ENCODE peak calls at places on chromosomes 3 and 15, in six cellular contexts. A is K562, S is GM12878, O is HCT116, G is HepG2, Y is H1. U is an unnamed sample.

GRCh38 chr3:149442845-149443544 is 31.5 kb upstream of the TM4SF4 start:
- DNase-seq in A (no peak), S (peak), O (peak), G (no peak), Y (no peak), U (no peak)

GRCh38 chr15:93720607-93721006 is 510.8 kb upstream of the MCTP2 start:
- DNase-seq in A (no peak), S (no peak), O (no peak), G (no peak), Y (no peak), U (no peak)

GRCh38 chr3:174439621-174440349 is 419.3 kb upstream of the NAALADL2 start:
- DNase-seq in A (no peak), S (no peak), O (peak), G (peak), Y (no peak), U (no peak)

GRCh38 chr3:71432044-71432970 is 151.2 kb downstream of the FOXP1 start:
- DNase-seq in A (no peak), S (no peak), O (no peak), G (no peak), Y (no peak), U (no peak)

GRCh38 chr3:50534721-50535330 is 31.4 kb upstream of the CACNA2D2 start:
- DNase-seq in A (no peak), S (no peak), O (no peak), G (no peak), Y (no peak), U (no peak)

GRCh38 chr3:4387224-4388204 is 79.6 kb downstream of the SUMF1 start:
- DNase-seq in A (no peak), S (no peak), O (no peak), G (no peak), Y (no peak), U (no peak)

GRCh38 chr3:185724761-185725160 is 100.1 kb downstream of the IGF2BP2 start:
- DNase-seq in A (no peak), S (no peak), O (no peak), G (no peak), Y (no peak), U (no peak)

GRCh38 chr3:64220161-64220560 is 5.1 kb downstream of the PRICKLE2 start:
- DNase-seq in A (no peak), S (no peak), O (no peak), G (no peak), Y (no peak), U (no peak)

GRCh38 chr3:58025824-58026579 is 17.8 kb downstream of the FLNB start:
- DNase-seq in A (no peak), S (no peak), O (no peak), G (peak), Y (no peak), U (no peak)

GRCh38 chr3:468172-468571 is 271.6 kb downstream of the CHL1 start:
- DNase-seq in A (no peak), S (no peak), O (no peak), G (no peak), Y (no peak), U (no peak)

GRCh38 chr15:66805207-66805975 is 103.4 kb downstream of the SMAD6 start:
- DNase-seq in A (no peak), S (no peak), O (no peak), G (no peak), Y (no peak), U (no peak)

GRCh38 chr3:55489804-55490132 is 2.7 kb upstream of the WNT5A start:
- DNase-seq in A (no peak), S (no peak), O (no peak), G (no peak), Y (no peak), U (no peak)

GRCh38 chr3:113255100-113255853 is 43.9 kb downstream of the BOC start:
- DNase-seq in A (peak), S (no peak), O (no peak), G (no peak), Y (no peak), U (no peak)

GRCh38 chr15:93417156-93418077 is 328.4 kb upstream of the RGMA start:
- DNase-seq in A (no peak), S (no peak), O (no peak), G (no peak), Y (no peak), U (no peak)

GRCh38 chr3:29255854-29256696 is 24.8 kb upstream of the RBMS3 start:
- DNase-seq in A (no peak), S (no peak), O (no peak), G (no peak), Y (no peak), U (no peak)

GRCh38 chr3:130956281-130956680 is 62.4 kb downstream of the ATP2C1 start:
- DNase-seq in A (no peak), S (no peak), O (no peak), G (no peak), Y (no peak), U (no peak)

GRCh38 chr15:42338500-42338899 is 20.8 kb upstream of the CAPN3 start:
- DNase-seq in A (no peak), S (no peak), O (no peak), G (no peak), Y (no peak), U (no peak)

GRCh38 chr3:108863799-108864135 is 41.2 kb downstream of the TRAT1 start:
- DNase-seq in A (no peak), S (no peak), O (peak), G (no peak), Y (no peak), U (no peak)

GRCh38 chr15:75130597-75131268 is 70.9 kb upstream of the C15orf39 start:
- DNase-seq in A (no peak), S (peak), O (no peak), G (no peak), Y (no peak), U (no peak)

GRCh38 chr3:12198301-12198700 is 39.6 kb upstream of the TIMP4 start:
- DNase-seq in A (no peak), S (no peak), O (no peak), G (no peak), Y (no peak), U (no peak)

GRCh38 chr15:77024273-77025065 is 29.5 kb downstream of the PSTPIP1 start:
- DNase-seq in A (peak), S (no peak), O (no peak), G (peak), Y (no peak), U (peak)

GRCh38 chr15:64695571-64695992 is 79.8 kb downstream of the RBPMS2 start:
- DNase-seq in A (peak), S (no peak), O (no peak), G (no peak), Y (no peak), U (no peak)

GRCh38 chr15:42275780-42276395 is 2.7 kb upstream of the TMEM87A start:
- DNase-seq in A (no peak), S (no peak), O (no peak), G (peak), Y (no peak), U (no peak)

GRCh38 chr3:55203006-55203405 is 275.1 kb upstream of the LRTM1 start:
- DNase-seq in A (no peak), S (no peak), O (no peak), G (no peak), Y (no peak), U (no peak)

GRCh38 chr3:45139372-45139894 is 6.7 kb downstream of the CDCP1 start:
- DNase-seq in A (no peak), S (no peak), O (no peak), G (no peak), Y (no peak), U (no peak)

DNA sequence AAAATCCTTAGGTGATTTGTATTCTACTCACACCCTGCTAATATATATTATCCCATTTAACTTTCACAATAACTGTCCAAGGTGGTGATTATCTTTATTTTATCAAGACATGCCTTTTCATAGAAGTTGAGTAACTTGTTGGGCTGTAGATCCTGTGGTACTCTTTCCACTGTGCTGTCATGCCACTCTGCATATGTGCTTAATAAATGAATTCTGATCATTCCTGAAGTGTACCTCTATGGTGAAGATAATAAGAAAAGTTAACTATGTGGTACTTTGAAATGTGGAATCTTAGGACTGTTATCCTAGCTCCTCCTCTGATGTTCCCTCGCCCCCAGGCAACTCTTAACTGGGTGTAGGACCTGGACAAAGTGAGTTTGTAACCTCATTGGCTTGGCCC is 5.2 kb downstream of the SNRK start:
- DNase-seq in A (no peak), S (no peak), O (no peak), G (no peak), Y (no peak), U (no peak)
- H3K9ac ChIP-seq in A (no peak), S (no peak), O (no peak), G (no peak), Y (no peak), U (no peak)

DNA sequence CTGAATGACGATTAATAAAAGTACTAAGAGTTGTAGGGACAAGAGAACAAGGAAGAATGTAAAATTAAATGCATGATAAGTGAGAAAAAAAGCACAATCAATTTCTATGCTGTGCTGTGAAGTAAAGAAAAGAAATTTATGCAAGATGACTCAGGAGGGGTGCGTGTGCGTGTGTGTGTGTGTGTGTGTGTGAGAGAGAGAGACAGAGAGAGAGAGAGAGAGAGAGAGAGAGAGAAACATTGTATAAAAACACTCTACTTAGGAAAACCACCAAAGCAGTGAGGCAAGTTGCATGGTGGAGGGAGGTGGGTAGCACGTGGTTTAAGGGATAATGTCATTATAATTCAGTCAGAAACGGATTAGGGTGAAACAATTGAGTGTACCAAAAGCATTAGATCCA is 580.7 kb upstream of the ALCAM start:
- DNase-seq in A (no peak), S (no peak), O (no peak), G (no peak), Y (no peak), U (no peak)
- TF ChIP-seq ZNF274 in A (no peak), S (no peak), O (no peak), G (no peak), Y (no peak), U (no peak)

GRCh38 chr3:101828289-101828688 is 21.0 kb upstream of the NFKBIZ start:
- DNase-seq in A (no peak), S (no peak), O (no peak), G (no peak), Y (no peak), U (no peak)

GRCh38 chr3:101827211-101828174 is 21.8 kb upstream of the NFKBIZ start:
- DNase-seq in A (peak), S (peak), O (peak), G (peak), Y (no peak), U (peak)

GRCh38 chr3:101824691-101825090 is 24.6 kb upstream of the NFKBIZ start:
- DNase-seq in A (no peak), S (no peak), O (no peak), G (no peak), Y (no peak), U (no peak)

GRCh38 chr3:101823525-101823924 is 25.8 kb upstream of the NFKBIZ start:
- DNase-seq in A (no peak), S (no peak), O (no peak), G (no peak), Y (no peak), U (no peak)

GRCh38 chr3:101825904-101826445 is 23.3 kb upstream of the NFKBIZ start:
- DNase-seq in A (no peak), S (no peak), O (no peak), G (no peak), Y (no peak), U (no peak)
- H3K9ac ChIP-seq in A (no peak), S (no peak), O (no peak), G (no peak), Y (no peak), U (no peak)

DNA sequence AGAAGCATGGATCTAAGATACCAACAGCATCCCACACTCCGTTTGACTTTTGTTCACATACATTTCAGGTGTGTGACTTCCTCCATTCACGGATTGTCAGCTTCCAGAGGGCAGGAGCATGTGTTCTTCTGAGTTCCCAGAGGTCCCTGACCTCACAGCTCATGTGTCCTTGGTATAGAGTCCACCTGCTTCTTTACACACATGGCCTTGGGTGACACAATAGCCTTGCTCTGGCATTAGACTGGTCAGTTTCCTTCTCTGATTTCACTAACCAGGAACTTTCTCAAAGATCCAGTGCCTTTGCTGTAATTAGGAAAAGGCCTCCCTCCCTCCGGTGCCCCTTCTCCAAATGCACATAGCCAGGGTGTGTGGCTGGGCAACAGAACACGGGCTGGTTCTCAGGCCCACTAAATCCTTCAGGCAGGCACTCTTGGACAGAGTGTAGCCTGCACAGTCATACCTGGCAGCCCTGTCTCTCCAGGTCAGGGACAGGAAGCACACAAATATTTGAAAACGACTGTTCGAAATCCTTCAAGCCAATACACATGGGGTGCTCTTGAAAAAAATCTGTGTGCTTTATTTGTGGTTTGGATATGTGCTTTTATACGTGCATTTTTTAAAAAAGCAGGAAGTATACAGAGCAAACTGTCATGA is 81.1 kb downstream of the TRIM42 start:
- DNase-seq in A (no peak), S (no peak), O (no peak), G (no peak), Y (no peak), U (no peak)
- TF ChIP-seq ZNF274 in A (no peak), S (no peak), O (no peak), G (no peak), Y (no peak), U (no peak)

GRCh38 chr3:31242026-31242455 is 290.7 kb upstream of the STT3B start:
- DNase-seq in A (no peak), S (no peak), O (no peak), G (no peak), Y (no peak), U (no peak)

GRCh38 chr3:31241533-31241932 is 291.2 kb upstream of the STT3B start:
- DNase-seq in A (no peak), S (no peak), O (no peak), G (no peak), Y (no peak), U (no peak)

GRCh38 chr3:31240466-31240865 is 292.3 kb upstream of the STT3B start:
- DNase-seq in A (no peak), S (no peak), O (no peak), G (no peak), Y (no peak), U (no peak)

GRCh38 chr3:31240894-31241293 is 291.8 kb upstream of the STT3B start:
- DNase-seq in A (no peak), S (no peak), O (no peak), G (no peak), Y (no peak), U (no peak)

GRCh38 chr3:31240013-31240412 is 292.7 kb upstream of the STT3B start:
- DNase-seq in A (no peak), S (no peak), O (no peak), G (no peak), Y (no peak), U (no peak)
- H3K9ac ChIP-seq in A (no peak), S (no peak), O (no peak), G (no peak), Y (no peak), U (no peak)

GRCh38 chr15:62940359-62940754 is 102.2 kb upstream of the TPM1 start:
- DNase-seq in A (no peak), S (no peak), O (no peak), G (no peak), Y (no peak), U (no peak)

GRCh38 chr15:62942411-62942810 is 100.1 kb upstream of the TPM1 start:
- DNase-seq in A (no peak), S (no peak), O (no peak), G (no peak), Y (no peak), U (no peak)

GRCh38 chr15:62941719-62942118 is 100.8 kb upstream of the TPM1 start:
- DNase-seq in A (no peak), S (no peak), O (no peak), G (no peak), Y (no peak), U (no peak)

GRCh38 chr15:62938825-62939224 is 103.7 kb upstream of the TPM1 start:
- DNase-seq in A (no peak), S (no peak), O (no peak), G (no peak), Y (no peak), U (no peak)

DNA sequence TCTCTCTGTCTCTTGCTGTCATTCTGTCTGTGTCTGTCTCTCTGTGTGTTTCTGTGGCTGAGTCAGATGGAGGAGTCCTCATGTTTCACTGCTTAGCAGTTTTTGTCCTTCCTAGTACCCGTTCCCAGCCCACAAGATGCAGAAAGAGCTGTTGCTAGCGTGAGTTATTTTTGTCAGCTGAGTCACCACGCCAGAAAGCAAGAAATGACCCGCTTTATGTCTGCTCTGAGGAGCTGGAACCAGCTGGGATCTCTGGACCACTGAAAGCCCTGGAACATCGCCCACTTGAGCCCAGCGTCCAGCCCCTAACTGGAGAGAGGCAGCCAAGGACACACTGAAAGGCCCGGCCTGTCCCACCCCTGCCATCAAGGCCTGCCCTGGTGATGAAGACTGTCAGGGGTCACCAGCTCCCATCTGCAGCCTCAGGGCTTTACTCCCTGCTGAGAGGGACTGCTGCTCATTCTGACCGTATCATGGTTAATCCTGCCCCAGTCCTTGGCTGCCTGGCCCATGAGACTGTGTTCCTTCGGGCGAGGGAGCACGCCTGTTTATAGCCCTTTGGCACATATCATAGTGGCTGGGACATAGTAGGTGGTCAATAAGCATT is 101.7 kb upstream of the TPM1 start:
- DNase-seq in A (no peak), S (no peak), O (no peak), G (no peak), Y (no peak), U (no peak)
- TF ChIP-seq ZNF274 in A (no peak), S (no peak), O (no peak), G (no peak), Y (no peak), U (no peak)

GRCh38 chr3:80734955-80735354 is 967.2 kb upstream of the ROBO1 start:
- DNase-seq in A (no peak), S (no peak), O (no peak), G (no peak), Y (no peak), U (no peak)
- H3K9ac ChIP-seq in A (no peak), S (no peak), O (no peak), G (no peak), Y (no peak), U (no peak)

GRCh38 chr15:59222106-59222505 is 15.5 kb downstream of the LDHAL6B start:
- DNase-seq in A (no peak), S (no peak), O (no peak), G (no peak), Y (no peak), U (no peak)
- TF ChIP-seq ZNF274 in A (no peak), S (no peak), O (no peak), G (no peak), Y (no peak), U (no peak)

DNA sequence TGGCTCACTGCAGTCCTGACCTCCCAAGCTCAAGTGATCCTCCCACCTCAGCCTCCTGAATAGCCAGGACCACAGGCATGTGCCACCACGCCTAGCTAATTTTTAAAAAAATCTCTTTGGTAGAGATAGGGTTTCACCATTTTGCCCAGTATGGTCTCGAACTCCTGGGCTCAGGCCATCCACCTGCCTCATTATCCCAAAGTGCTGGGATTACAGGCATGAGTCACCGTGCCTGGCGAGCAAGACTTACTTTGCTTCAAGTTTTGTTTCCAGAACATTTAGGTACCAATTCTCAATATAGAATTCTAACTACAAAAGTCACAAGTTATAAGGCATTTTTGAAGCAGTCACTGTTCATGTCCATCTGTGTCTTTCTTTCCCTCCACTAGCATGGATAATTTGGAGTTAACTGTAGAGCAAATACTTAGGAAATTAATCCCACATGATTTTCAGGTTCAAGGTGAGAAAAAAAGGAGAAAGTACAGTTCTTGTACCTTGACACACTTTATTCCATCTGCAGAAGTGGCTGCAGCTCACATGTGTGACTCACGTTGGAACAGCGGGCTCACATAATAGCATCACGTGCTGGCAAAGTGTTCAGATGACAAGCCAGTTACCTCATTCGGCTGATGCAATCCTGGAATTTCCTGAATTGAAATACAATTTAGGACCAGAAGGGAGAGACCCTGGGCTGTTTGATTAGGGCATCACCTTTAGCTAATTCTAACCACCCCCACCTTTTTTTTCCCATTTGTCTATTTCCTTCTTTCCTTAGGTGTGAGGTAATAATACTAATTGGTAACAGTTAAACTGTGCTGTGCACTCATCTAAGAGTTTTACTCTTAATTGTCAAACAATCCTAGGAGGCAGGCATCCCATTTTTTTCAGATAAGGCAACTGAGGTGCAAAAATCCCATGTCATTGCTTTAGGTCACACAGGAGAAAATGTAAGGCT is 46.9 kb upstream of the NEDD4 start:
- DNase-seq in A (no peak), S (no peak), O (peak), G (peak), Y (peak), U (no peak)
- H3K9ac ChIP-seq in A (no peak), S (no peak), O (peak), G (peak), Y (no peak), U (no peak)